ENCODE peak calls at places on chromosomes 6 and 20, in eight cellular contexts. K is cardiac muscle cell; H is astrocyte; S is aorta; F is CD4-positive, alpha-beta memory T cell; I is neural progenitor cell; E is left ventricle myocardium inferior; R is GM23248. X is an unnamed sample. For H3K27me3 and H3K9me3, the result is how much of the 10 kb centered on the place peaks cover.

GRCh38 chr6:89351632-89352328 is 742 bp downstream of the UBE2J1 start:
- DNase-seq in K (no peak), H (no peak), S (no peak), F (no peak), I (no peak), E (no peak), R (peak), X (no peak)

GRCh38 chr20:58084966-58085365 is 143.5 kb downstream of the ANKRD60 start:
- DNase-seq in K (no peak), H (no peak), S (no peak), F (no peak), I (no peak), E (no peak), R (peak), X (no peak)

GRCh38 chr6:14758421-14759043 is 487.3 kb upstream of the JARID2 start:
- DNase-seq in K (no peak), H (peak), S (no peak), F (no peak), I (no peak), E (no peak), R (peak), X (no peak)

GRCh38 chr6:15989397-15989796 is 139.5 kb upstream of the MYLIP start:
- DNase-seq in K (no peak), H (no peak), S (no peak), F (no peak), I (no peak), E (no peak), R (no peak), X (no peak)

GRCh38 chr6:41846666-41847237 is 48.4 kb downstream of the USP49 start:
- DNase-seq in K (peak), H (peak), S (no peak), F (peak), I (peak), E (no peak), R (peak), X (peak)

GRCh38 chr6:116393430-116393829 is 22.7 kb downstream of the DSE start:
- DNase-seq in K (peak), H (no peak), S (no peak), F (no peak), I (no peak), E (no peak), R (no peak), X (no peak)

GRCh38 chr20:7113577-7114466 is 346.3 kb downstream of the BMP2 start:
- DNase-seq in K (peak), H (peak), S (no peak), F (no peak), I (peak), E (peak), R (peak), X (no peak)

GRCh38 chr20:58361549-58361948 is 27.5 kb upstream of the VAPB start:
- DNase-seq in K (peak), H (peak), S (no peak), F (no peak), I (no peak), E (no peak), R (peak), X (no peak)

GRCh38 chr6:139153876-139154275 is 19.0 kb downstream of the HECA start:
- DNase-seq in K (peak), H (peak), S (no peak), F (no peak), I (no peak), E (no peak), R (peak), X (no peak)

GRCh38 chr6:136582702-136583471 is 32.7 kb upstream of the MAP7 start:
- DNase-seq in K (peak), H (peak), S (no peak), F (no peak), I (no peak), E (no peak), R (peak), X (no peak)

GRCh38 chr6:169513478-169514193 is 188.2 kb downstream of the WDR27 start:
- DNase-seq in K (no peak), H (no peak), S (no peak), F (no peak), I (no peak), E (no peak), R (no peak), X (no peak)

GRCh38 chr6:11480541-11480940 is 57.0 kb upstream of the TMEM170B start:
- DNase-seq in K (no peak), H (no peak), S (no peak), F (no peak), I (no peak), E (no peak), R (no peak), X (no peak)

GRCh38 chr6:33450434-33450833 is 3.9 kb upstream of the ZBTB9 start:
- DNase-seq in K (peak), H (no peak), S (no peak), F (no peak), I (no peak), E (no peak), R (no peak), X (no peak)

GRCh38 chr20:47546184-47547033 is 44.7 kb downstream of the NCOA3 start:
- DNase-seq in K (peak), H (peak), S (no peak), F (no peak), I (no peak), E (no peak), R (peak), X (no peak)

GRCh38 chr6:20693466-20694063 is 159.3 kb downstream of the CDKAL1 start:
- DNase-seq in K (peak), H (peak), S (no peak), F (no peak), I (no peak), E (no peak), R (peak), X (no peak)

GRCh38 chr6:63643862-63644261 is 8.3 kb downstream of the PHF3 start:
- DNase-seq in K (peak), H (no peak), S (no peak), F (peak), I (no peak), E (no peak), R (peak), X (no peak)

GRCh38 chr20:61973515-61974356 is 91.9 kb downstream of the TAF4 start:
- DNase-seq in K (no peak), H (no peak), S (no peak), F (no peak), I (no peak), E (no peak), R (no peak), X (no peak)

GRCh38 chr20:52083627-52084232 is 107.8 kb downstream of the ZFP64 start:
- DNase-seq in K (peak), H (peak), S (peak), F (peak), I (peak), E (no peak), R (peak), X (peak)

GRCh38 chr6:19759117-19759880 is 77.9 kb upstream of the ID4 start:
- DNase-seq in K (peak), H (peak), S (no peak), F (no peak), I (no peak), E (no peak), R (peak), X (no peak)

GRCh38 chr6:87697581-87698552 is 4.2 kb downstream of the AKIRIN2 start:
- DNase-seq in K (peak), H (peak), S (no peak), F (no peak), I (peak), E (no peak), R (peak), X (no peak)

GRCh38 chr20:58623579-58624473 is 27.3 kb upstream of the STX16 start:
- DNase-seq in K (peak), H (peak), S (peak), F (no peak), I (no peak), E (peak), R (peak), X (no peak)

GRCh38 chr6:128305228-128305627 is 215.2 kb downstream of the PTPRK start:
- DNase-seq in K (no peak), H (peak), S (no peak), F (no peak), I (no peak), E (no peak), R (no peak), X (no peak)

GRCh38 chr6:148769304-148769968 is 22.6 kb downstream of the UST start:
- DNase-seq in K (no peak), H (no peak), S (no peak), F (no peak), I (peak), E (no peak), R (no peak), X (no peak)

GRCh38 chr6:159193923-159194322 is 24.7 kb downstream of the FNDC1 start:
- DNase-seq in K (peak), H (no peak), S (no peak), F (no peak), I (no peak), E (no peak), R (peak), X (no peak)

GRCh38 chr6:54283877-54284860 is 24.1 kb upstream of the TINAG start:
- DNase-seq in K (no peak), H (no peak), S (no peak), F (no peak), I (no peak), E (no peak), R (no peak), X (no peak)

GRCh38 chr20:1163105-1163504 is 21.7 kb downstream of the TMEM74B start:
- DNase-seq in K (no peak), H (no peak), S (no peak), F (no peak), I (no peak), E (no peak), R (no peak), X (no peak)

GRCh38 chr6:36600564-36601146 is 6.5 kb downstream of the SRSF3 start:
- DNase-seq in K (no peak), H (no peak), S (no peak), F (no peak), I (no peak), E (no peak), R (no peak), X (no peak)

GRCh38 chr20:40960521-40960956 is 68.1 kb upstream of the TOP1 start:
- DNase-seq in K (no peak), H (peak), S (no peak), F (no peak), I (no peak), E (no peak), R (peak), X (no peak)

GRCh38 chr20:63518946-63519764 is 1.4 kb upstream of the PPDPF start:
- DNase-seq in K (no peak), H (no peak), S (peak), F (no peak), I (no peak), E (no peak), R (no peak), X (no peak)

GRCh38 chr6:33271608-33272357 is at the start of the genes RPS18 and VPS52:
- DNase-seq in K (peak), H (peak), S (peak), F (peak), I (peak), E (peak), R (peak), X (peak)

GRCh38 chr6:112269165-112269564 is 14.8 kb upstream of the LAMA4 start:
- DNase-seq in K (peak), H (no peak), S (no peak), F (no peak), I (no peak), E (no peak), R (peak), X (no peak)

GRCh38 chr20:50980071-50980681 is 21.6 kb downstream of the MOCS3 start:
- DNase-seq in K (peak), H (peak), S (peak), F (no peak), I (no peak), E (no peak), R (peak), X (no peak)

GRCh38 chr6:129631070-129631469 is 78.9 kb downstream of the ARHGAP18 start:
- DNase-seq in K (no peak), H (no peak), S (no peak), F (no peak), I (no peak), E (no peak), R (no peak), X (no peak)

GRCh38 chr6:42118162-42119001 is 24.0 kb downstream of the C6orf132 start:
- DNase-seq in K (peak), H (no peak), S (peak), F (no peak), I (no peak), E (peak), R (peak), X (no peak)

GRCh38 chr20:18267815-18268214 is 20.5 kb upstream of the ZNF133 start:
- DNase-seq in K (no peak), H (no peak), S (no peak), F (no peak), I (peak), E (no peak), R (no peak), X (no peak)

GRCh38 chr6:20534906-20535305 is 649 bp downstream of the CDKAL1 start:
- DNase-seq in K (no peak), H (no peak), S (no peak), F (peak), I (no peak), E (no peak), R (peak), X (peak)

GRCh38 chr6:56524891-56525703 is 117.6 kb downstream of the DST start:
- DNase-seq in K (peak), H (peak), S (no peak), F (no peak), I (no peak), E (no peak), R (peak), X (no peak)

GRCh38 chr6:42406296-42407280 is 45.1 kb downstream of the TRERF1 start:
- DNase-seq in K (peak), H (peak), S (no peak), F (no peak), I (peak), E (no peak), R (peak), X (no peak)

GRCh38 chr20:57843941-57844625 is 134.3 kb upstream of the PMEPA1 start:
- DNase-seq in K (no peak), H (no peak), S (no peak), F (no peak), I (no peak), E (no peak), R (no peak), X (no peak)

GRCh38 chr6:125807293-125807692 is 16.5 kb downstream of the NCOA7 start:
- DNase-seq in K (no peak), H (no peak), S (no peak), F (no peak), I (no peak), E (no peak), R (no peak), X (no peak)

DNA sequence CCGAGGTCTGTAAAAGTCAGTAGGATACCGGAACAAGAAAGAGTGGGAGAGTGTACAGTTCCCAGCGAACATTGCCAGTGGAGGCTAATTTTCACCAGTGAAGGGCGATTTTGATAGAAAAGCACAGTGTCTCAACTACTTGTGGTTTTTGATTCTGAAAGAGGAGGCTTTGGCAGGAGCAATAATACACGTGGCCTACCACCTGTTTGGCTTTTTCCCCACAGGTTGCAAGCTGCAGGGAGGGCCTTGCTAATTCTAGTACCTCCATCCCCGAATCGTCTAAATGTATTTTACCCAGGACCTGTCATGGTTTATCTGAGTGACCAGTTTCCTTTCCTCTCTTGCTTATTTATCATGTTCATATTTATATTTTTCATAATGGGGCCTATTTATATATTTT is 3.3 kb upstream of the EFCAB8 start:
- DNase-seq in K (no peak), H (no peak), S (no peak), F (no peak), I (no peak), E (no peak), R (no peak), X (no peak)
- H3K27me3 ChIP-seq in K (under half), H (under half), S (under half), F (under half), I (under half), E (under half), R (under half), X (under half)

DNA sequence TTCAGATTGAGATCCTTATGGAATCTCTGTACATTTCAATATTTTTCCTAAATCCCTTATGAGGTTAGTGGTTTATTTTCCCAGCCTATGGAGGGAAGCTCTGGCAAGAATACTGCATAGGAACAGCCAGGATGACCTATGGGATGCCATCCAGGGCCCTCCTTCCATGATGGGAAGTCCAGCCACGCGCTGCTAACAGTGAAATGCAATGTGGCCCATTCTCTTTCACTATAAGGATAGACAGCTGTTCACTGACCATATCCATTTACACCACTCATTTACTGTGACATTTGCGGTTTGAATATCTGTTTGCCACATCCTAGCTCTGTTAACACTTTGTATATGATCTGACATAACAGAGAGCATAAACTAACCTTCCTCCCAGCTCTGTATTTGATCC is 471.7 kb downstream of the CBLN4 start:
- DNase-seq in K (no peak), H (no peak), S (no peak), F (no peak), I (no peak), E (no peak), R (no peak), X (no peak)
- H3K9me3 ChIP-seq in K (under half), H (under half), S (under half), F (under half), I (under half), E (under half), R (under half), X (under half)

DNA sequence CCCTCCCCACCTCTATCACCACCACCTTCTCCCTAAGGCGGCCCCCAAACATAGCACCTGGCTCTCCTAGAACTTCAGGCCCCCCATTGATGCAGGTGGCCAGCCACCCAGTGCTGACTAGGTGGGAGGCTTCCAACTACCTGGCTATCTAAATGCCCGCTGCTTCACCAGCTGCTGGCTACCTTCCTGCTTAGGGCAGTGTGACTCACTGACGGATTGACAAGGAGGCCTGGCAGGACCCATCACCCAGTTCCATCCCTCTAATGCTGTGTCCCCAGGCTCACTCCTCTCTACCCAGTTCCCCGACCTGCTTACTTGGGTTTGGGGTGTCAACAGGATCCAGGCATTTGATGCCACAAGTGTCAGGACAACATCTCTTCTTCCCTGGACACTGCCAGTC is 1.1 kb downstream of the SLPI start:
- DNase-seq in K (no peak), H (no peak), S (no peak), F (no peak), I (no peak), E (no peak), R (no peak), X (no peak)
- H3K27ac ChIP-seq in K (no peak), H (no peak), S (no peak), F (no peak), I (no peak), E (no peak), R (no peak), X (no peak)

GRCh38 chr20:20366551-20366895 is 1.4 kb upstream of the INSM1 start:
- DNase-seq in K (no peak), H (no peak), S (no peak), F (no peak), I (no peak), E (no peak), R (no peak), X (no peak)
- H3K27me3 ChIP-seq in K (half or more), H (half or more), S (under half), F (under half), I (half or more), E (half or more), R (half or more), X (under half)

GRCh38 chr6:47056832-47057231 is 14.7 kb upstream of the ADGRF1 start:
- DNase-seq in K (no peak), H (no peak), S (no peak), F (no peak), I (no peak), E (no peak), R (no peak), X (no peak)
- H3K9me3 ChIP-seq in K (under half), H (under half), S (under half), F (under half), I (under half), E (under half), R (under half), X (under half)

GRCh38 chr6:27791182-27791939 is 120.8 kb downstream of the OR2B2 start:
- DNase-seq in K (peak), H (peak), S (peak), F (no peak), I (peak), E (peak), R (peak), X (no peak)
- H3K27ac ChIP-seq in K (no peak), H (peak), S (peak), F (no peak), I (no peak), E (peak), R (peak), X (peak)

DNA sequence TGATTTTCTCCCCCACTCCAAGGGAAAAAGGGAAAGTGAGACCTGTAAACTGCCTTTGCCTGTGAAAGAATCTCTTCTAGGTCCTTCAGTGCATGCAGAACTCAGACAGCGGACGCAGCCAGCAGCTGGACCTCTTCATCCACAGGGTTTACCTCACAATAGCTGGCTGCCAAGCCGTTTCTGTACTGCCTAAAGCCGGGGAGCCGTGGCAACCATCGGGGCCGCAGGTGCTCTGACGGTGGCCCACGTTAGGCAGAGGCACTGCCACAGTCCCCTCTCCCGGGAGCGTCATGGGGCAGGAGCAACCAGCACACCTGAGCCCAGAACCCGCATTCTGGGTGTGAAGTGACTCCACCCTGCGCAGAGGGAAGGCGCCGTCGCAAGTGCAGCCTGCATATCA is 206.1 kb downstream of the TTLL2 start:
- DNase-seq in K (peak), H (no peak), S (no peak), F (no peak), I (no peak), E (no peak), R (no peak), X (no peak)
- H3K27me3 ChIP-seq in K (under half), H (under half), S (under half), F (under half), I (under half), E (under half), R (under half), X (under half)

X was measured in CD8-positive, alpha-beta memory T cell.